ENCODE peak calls at places on chromosome 4, in ten cellular contexts. E is activated naive CD8-positive, alpha-beta T cell treated with anti-CD3 and anti-CD28 coated beads, Interleukin-2, amount 50 U/mL, for 24 hours; R is pancreas; F is ureter; P is M059J; T is fibroblast of mammary gland; C is stimulated activated CD4-positive, alpha-beta T cell treated with anti-CD3 and anti-CD28 coated beads, TNF-alpha, amount 100 ng/mL, for 48 hours; Y is GM23248; M is NCI-H82; X is nephron progenitor cell. S is an unnamed sample.

GRCh38 chr4:42519803-42520417 is 122.6 kb downstream of the SHISA3 start:
- DNase-seq in E (peak; percentile 62), R (peak; percentile 9), F (peak; percentile 59), P (peak; percentile 42), T (peak; percentile 53), C (peak; percentile 28), Y (peak; percentile 59), M (peak; percentile 45), X (peak; percentile 66), S (peak; percentile 68)

GRCh38 chr4:94909645-94910044 is 151.9 kb downstream of the BMPR1B start:
- DNase-seq in E (no peak), R (no peak), F (no peak), P (no peak), T (no peak), C (no peak), Y (no peak), M (no peak), X (no peak), S (no peak)

GRCh38 chr4:4605849-4606248 is 64.0 kb upstream of the STX18 start:
- DNase-seq in E (no peak), R (no peak), F (no peak), P (no peak), T (no peak), C (no peak), Y (no peak), M (no peak), X (no peak), S (no peak)

GRCh38 chr4:53321151-53321987 is 44.5 kb downstream of the SCFD2 start:
- DNase-seq in E (no peak), R (no peak), F (no peak), P (peak; percentile 87), T (peak; percentile 89), C (no peak), Y (peak; percentile 93), M (no peak), X (no peak), S (no peak)

GRCh38 chr4:91454111-91454510 is 849.7 kb upstream of the GRID2 start:
- DNase-seq in E (no peak), R (no peak), F (no peak), P (no peak), T (no peak), C (no peak), Y (no peak), M (peak; percentile 31), X (no peak), S (no peak)

GRCh38 chr4:184983660-184984356 is 34.5 kb upstream of the HELT start:
- DNase-seq in E (peak; percentile 67), R (peak; percentile 41), F (peak; percentile 69), P (peak; percentile 57), T (peak; percentile 63), C (peak; percentile 55), Y (peak; percentile 61), M (peak; percentile 85), X (peak; percentile 82), S (peak; percentile 62)

GRCh38 chr4:155190099-155190498 is 18.3 kb upstream of the NPY2R start:
- DNase-seq in E (no peak), R (no peak), F (no peak), P (no peak), T (no peak), C (no peak), Y (no peak), M (no peak), X (no peak), S (no peak)

GRCh38 chr4:85807247-85807915 is 332.4 kb downstream of the ARHGAP24 start:
- DNase-seq in E (no peak), R (no peak), F (no peak), P (peak; percentile 97), T (peak; percentile 95), C (no peak), Y (peak; percentile 80), M (no peak), X (no peak), S (no peak)

GRCh38 chr4:2090642-2091041 is 31.5 kb downstream of the NAT8L start:
- DNase-seq in E (no peak), R (no peak), F (no peak), P (no peak), T (no peak), C (no peak), Y (no peak), M (no peak), X (no peak), S (no peak)

GRCh38 chr4:110754726-110755125 is 131.8 kb upstream of the PITX2 start:
- DNase-seq in E (no peak), R (no peak), F (no peak), P (peak; percentile 29), T (peak; percentile 5), C (no peak), Y (no peak), M (no peak), X (no peak), S (no peak)

GRCh38 chr4:576245-576821 is at the start of gene TMEM271:
- DNase-seq in E (no peak), R (no peak), F (no peak), P (no peak), T (no peak), C (no peak), Y (no peak), M (no peak), X (peak; percentile 27), S (no peak)

GRCh38 chr4:1255151-1255550 is 6.2 kb upstream of the CTBP1 start:
- DNase-seq in E (peak; percentile 7), R (no peak), F (no peak), P (peak; percentile 24), T (peak; percentile 65), C (no peak), Y (peak; percentile 63), M (no peak), X (no peak), S (no peak)